ENCODE peak calls at places on chromosomes 11 and 22, in five cellular contexts. U, I, X, B and A are unnamed samples.

GRCh38 chr11:121416909-121417567 is 35.1 kb upstream of the SORL1 start:
- DNase-seq in I (peak), X (peak), U (peak), B (peak), A (no peak)

GRCh38 chr22:16965083-16965482 is 42.9 kb downstream of the GAB4 start:
- DNase-seq in X (no peak), B (no peak), U (no peak), I (no peak), A (no peak)

GRCh38 chr11:110787680-110788079 is 75.4 kb upstream of the ARHGAP20 start:
- DNase-seq in X (no peak), I (no peak), B (no peak), U (no peak), A (no peak)

GRCh38 chr11:31887180-31887579 is 76.1 kb upstream of the PAX6 start:
- DNase-seq in I (peak), X (no peak), B (no peak), U (no peak), A (peak)

GRCh38 chr11:15750535-15751297 is 605.6 kb downstream of the SOX6 start:
- DNase-seq in X (no peak), I (no peak), B (no peak), U (no peak), A (no peak)

GRCh38 chr11:117180661-117181585 is 2.4 kb downstream of the SIDT2 start:
- DNase-seq in I (peak), B (peak), X (peak), U (peak), A (peak)

GRCh38 chr11:67283490-67283963 is 5.6 kb upstream of the ANKRD13D start:
- DNase-seq in X (no peak), I (no peak), U (no peak), B (no peak), A (no peak)

GRCh38 chr11:116595305-116595880 is 177.4 kb downstream of the BUD13 start:
- DNase-seq in I (no peak), B (no peak), X (no peak), U (no peak), A (no peak)

GRCh38 chr11:72039108-72039850 is 40.6 kb downstream of the IL18BP start:
- DNase-seq in U (peak), X (no peak), I (peak), B (peak), A (no peak)

GRCh38 chr11:64089915-64090810 is 54.4 kb downstream of the FLRT1 start:
- DNase-seq in U (no peak), I (no peak), X (no peak), B (no peak), A (no peak)

GRCh38 chr22:50293441-50294318 is 13.8 kb downstream of the PLXNB2 start:
- DNase-seq in I (peak), X (no peak), U (peak), B (peak), A (peak)

GRCh38 chr11:86741489-86742435 is 58.6 kb upstream of the PRSS23 start:
- DNase-seq in B (no peak), X (no peak), U (peak), I (peak), A (no peak)

GRCh38 chr11:63920126-63920869 is 3.3 kb upstream of the RCOR2 start:
- DNase-seq in I (no peak), U (peak), B (peak), X (no peak), A (no peak)

GRCh38 chr11:96779030-96779429 is 389.2 kb downstream of the JRKL start:
- DNase-seq in X (no peak), U (no peak), B (no peak), I (no peak), A (no peak)

GRCh38 chr11:118068206-118068944 is 8.5 kb upstream of the TMPRSS4 start:
- DNase-seq in U (no peak), X (no peak), B (no peak), I (no peak), A (no peak)

GRCh38 chr11:100923555-100923954 is 206.1 kb downstream of the PGR start:
- DNase-seq in I (peak), B (no peak), U (no peak), X (no peak), A (no peak)

GRCh38 chr22:35904332-35904692 is 124.3 kb downstream of the RBFOX2 start:
- DNase-seq in X (no peak), I (no peak), U (no peak), B (no peak), A (no peak)
- TF ChIP-seq CTCF in X (no peak), I (no peak), U (no peak), B (no peak), A (no peak)

GRCh38 chr11:17645190-17645970 is 74.0 kb upstream of the MYOD1 start:
- DNase-seq in U (no peak), I (no peak), B (no peak), X (no peak), A (no peak)
- TF ChIP-seq CTCF in U (no peak), I (no peak), B (no peak), X (no peak), A (no peak)

DNA sequence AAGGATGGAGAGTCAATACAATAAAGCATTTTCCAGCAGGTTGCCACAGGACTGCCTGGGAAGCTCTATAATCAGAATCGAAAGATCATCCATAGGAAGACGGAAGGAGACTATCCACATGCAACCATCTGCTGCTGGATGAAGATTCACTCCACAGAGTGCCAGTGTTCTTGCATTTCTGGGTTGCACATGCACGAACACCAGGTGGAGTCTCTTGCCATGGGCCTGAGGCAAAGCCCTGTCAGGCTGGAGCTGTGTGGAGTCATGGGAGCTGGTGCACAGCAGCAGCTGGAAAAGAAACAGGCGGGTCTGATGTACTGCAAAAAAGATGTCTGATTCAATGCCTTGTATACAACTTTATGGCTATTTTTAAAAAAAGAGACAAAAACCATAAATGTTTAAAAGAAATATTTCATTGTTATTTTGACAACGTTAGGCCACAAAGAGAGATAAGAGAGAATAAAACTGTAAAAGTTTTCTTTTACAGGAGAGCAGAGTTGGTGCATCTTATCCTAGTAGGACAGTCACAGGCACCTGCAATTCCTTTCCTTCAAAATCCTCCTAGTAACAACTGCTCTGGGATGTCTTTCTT is 12.9 kb upstream of the FAT3 start:
- DNase-seq in U (peak), B (no peak), X (no peak), I (peak), A (no peak)
- TF ChIP-seq CTCF in U (peak), B (no peak), X (no peak), I (peak), A (peak)

GRCh38 chr11:2101171-2101675 is 38.0 kb downstream of the IGF2 start:
- DNase-seq in B (no peak), U (no peak), X (no peak), I (no peak), A (no peak)

GRCh38 chr11:2098691-2099522 is 40.3 kb downstream of the IGF2 start:
- DNase-seq in I (no peak), U (no peak), X (no peak), B (no peak), A (no peak)

GRCh38 chr11:2097998-2098690 is 41.0 kb downstream of the IGF2 start:
- DNase-seq in B (no peak), U (no peak), X (no peak), I (no peak), A (no peak)

GRCh38 chr11:2100361-2101170 is 38.6 kb downstream of the IGF2 start:
- DNase-seq in X (no peak), U (no peak), B (no peak), I (no peak), A (no peak)

GRCh38 chr11:2099523-2100316 is 39.5 kb downstream of the IGF2 start:
- DNase-seq in X (no peak), B (peak), I (no peak), U (no peak), A (no peak)
- TF ChIP-seq CTCF in X (no peak), B (no peak), I (no peak), U (no peak), A (no peak)

DNA sequence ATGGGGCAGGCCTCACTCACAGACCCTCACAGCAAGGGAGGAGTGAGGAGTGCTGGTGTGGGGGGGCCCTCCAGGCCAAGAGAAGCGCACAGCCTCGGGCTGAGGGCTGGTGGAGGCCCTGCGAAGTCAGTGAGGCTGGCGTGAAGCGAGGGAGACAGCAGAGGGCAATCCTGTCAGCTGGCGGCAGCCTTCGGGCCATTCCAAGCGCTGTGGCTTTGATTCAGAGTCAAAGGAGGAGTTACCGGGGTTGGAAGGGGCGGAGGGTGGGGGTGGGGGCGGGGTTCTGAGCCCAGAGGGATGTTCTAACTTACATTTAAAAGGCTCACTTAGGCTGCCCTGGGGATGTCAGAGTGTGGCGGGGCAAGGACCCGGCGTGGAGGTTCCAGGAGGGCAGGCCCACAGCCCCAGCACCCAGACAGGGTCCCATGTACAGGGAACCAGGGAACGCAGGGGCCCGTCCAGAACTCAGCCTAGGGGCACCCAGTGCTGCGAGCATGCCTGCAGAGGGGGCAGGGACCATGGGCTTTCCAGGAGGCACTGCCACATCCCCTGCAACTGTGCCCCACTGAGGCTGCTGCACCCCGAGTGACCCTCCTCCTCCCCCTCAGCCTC is 39.5 kb upstream of the TTLL12 start:
- DNase-seq in X (no peak), B (no peak), I (no peak), U (peak), A (no peak)
- TF ChIP-seq CTCF in X (no peak), B (no peak), I (no peak), U (peak), A (peak)